ENCODE peak calls at places on chromosome 3, in six cellular contexts. One of them, this sample, is unnamed.

GRCh38 chr3:53941945-53942344 is 50.3 kb upstream of the SELENOK start:
- DNase-seq in brain microvascular endothelial cell: no peak
- DNase-seq in astrocyte of the cerebellum: no peak
- DNase-seq in fibroblast of lung: no peak
- DNase-seq in heart right ventricle: no peak
- DNase-seq in BJ: no peak
- DNase-seq in this sample: no peak

GRCh38 chr3:134132961-134133360 is 103.2 kb upstream of the SLCO2A1 start:
- DNase-seq in brain microvascular endothelial cell: no peak
- DNase-seq in astrocyte of the cerebellum: no peak
- DNase-seq in fibroblast of lung: peak
- DNase-seq in heart right ventricle: no peak
- DNase-seq in BJ: no peak
- DNase-seq in this sample: no peak

GRCh38 chr3:72152551-72153476 is 367.9 kb upstream of the PROK2 start:
- DNase-seq in brain microvascular endothelial cell: peak
- DNase-seq in astrocyte of the cerebellum: peak
- DNase-seq in fibroblast of lung: peak
- DNase-seq in heart right ventricle: peak
- DNase-seq in BJ: no peak
- DNase-seq in this sample: no peak

GRCh38 chr3:187782008-187782407 is 36.7 kb upstream of the BCL6 start:
- DNase-seq in brain microvascular endothelial cell: no peak
- DNase-seq in astrocyte of the cerebellum: no peak
- DNase-seq in fibroblast of lung: no peak
- DNase-seq in heart right ventricle: no peak
- DNase-seq in BJ: no peak
- DNase-seq in this sample: no peak

GRCh38 chr3:172126741-172127140 is 87.4 kb downstream of the FNDC3B start:
- DNase-seq in brain microvascular endothelial cell: no peak
- DNase-seq in astrocyte of the cerebellum: no peak
- DNase-seq in fibroblast of lung: no peak
- DNase-seq in heart right ventricle: no peak
- DNase-seq in BJ: no peak
- DNase-seq in this sample: no peak

GRCh38 chr3:141083831-141084624 is 32.9 kb downstream of the SPSB4 start:
- DNase-seq in brain microvascular endothelial cell: no peak
- DNase-seq in astrocyte of the cerebellum: no peak
- DNase-seq in fibroblast of lung: peak
- DNase-seq in heart right ventricle: peak
- DNase-seq in BJ: no peak
- DNase-seq in this sample: no peak

GRCh38 chr3:128416578-128417150 is 50.0 kb downstream of the DNAJB8 start:
- DNase-seq in brain microvascular endothelial cell: peak
- DNase-seq in astrocyte of the cerebellum: peak
- DNase-seq in fibroblast of lung: peak
- DNase-seq in heart right ventricle: no peak
- DNase-seq in BJ: peak
- DNase-seq in this sample: peak

GRCh38 chr3:70242297-70242868 is 70.1 kb downstream of the MDFIC2 start:
- DNase-seq in brain microvascular endothelial cell: no peak
- DNase-seq in astrocyte of the cerebellum: no peak
- DNase-seq in fibroblast of lung: no peak
- DNase-seq in heart right ventricle: peak
- DNase-seq in BJ: no peak
- DNase-seq in this sample: no peak

GRCh38 chr3:152581941-152582340 is 253.0 kb upstream of the P2RY1 start:
- DNase-seq in brain microvascular endothelial cell: peak
- DNase-seq in astrocyte of the cerebellum: no peak
- DNase-seq in fibroblast of lung: no peak
- DNase-seq in heart right ventricle: no peak
- DNase-seq in BJ: no peak
- DNase-seq in this sample: no peak

GRCh38 chr3:16707260-16707659 is 102.0 kb upstream of the DAZL start:
- DNase-seq in brain microvascular endothelial cell: no peak
- DNase-seq in astrocyte of the cerebellum: no peak
- DNase-seq in fibroblast of lung: no peak
- DNase-seq in heart right ventricle: no peak
- DNase-seq in BJ: no peak
- DNase-seq in this sample: no peak

GRCh38 chr3:45639044-45639392 is 44.5 kb downstream of the LIMD1 start:
- DNase-seq in brain microvascular endothelial cell: no peak
- DNase-seq in astrocyte of the cerebellum: no peak
- DNase-seq in fibroblast of lung: no peak
- DNase-seq in heart right ventricle: no peak
- DNase-seq in BJ: no peak
- DNase-seq in this sample: no peak

GRCh38 chr3:73351423-73352071 is 273.2 kb downstream of the PDZRN3 start:
- DNase-seq in brain microvascular endothelial cell: no peak
- DNase-seq in astrocyte of the cerebellum: no peak
- DNase-seq in fibroblast of lung: no peak
- DNase-seq in heart right ventricle: peak
- DNase-seq in BJ: peak
- DNase-seq in this sample: no peak

GRCh38 chr3:141234283-141234682 is 2.7 kb downstream of the PXYLP1 start:
- DNase-seq in brain microvascular endothelial cell: no peak
- DNase-seq in astrocyte of the cerebellum: no peak
- DNase-seq in fibroblast of lung: no peak
- DNase-seq in heart right ventricle: no peak
- DNase-seq in BJ: no peak
- DNase-seq in this sample: no peak

GRCh38 chr3:170555329-170555728 is 30.5 kb downstream of the SLC7A14 start:
- DNase-seq in brain microvascular endothelial cell: peak
- DNase-seq in astrocyte of the cerebellum: no peak
- DNase-seq in fibroblast of lung: no peak
- DNase-seq in heart right ventricle: no peak
- DNase-seq in BJ: no peak
- DNase-seq in this sample: no peak

GRCh38 chr3:159899198-159899597 is 89.4 kb upstream of the IL12A start:
- DNase-seq in brain microvascular endothelial cell: no peak
- DNase-seq in astrocyte of the cerebellum: no peak
- DNase-seq in fibroblast of lung: no peak
- DNase-seq in heart right ventricle: no peak
- DNase-seq in BJ: no peak
- DNase-seq in this sample: no peak

GRCh38 chr3:72093270-72093669 is 308.3 kb upstream of the PROK2 start:
- DNase-seq in brain microvascular endothelial cell: no peak
- DNase-seq in astrocyte of the cerebellum: no peak
- DNase-seq in fibroblast of lung: no peak
- DNase-seq in heart right ventricle: no peak
- DNase-seq in BJ: no peak
- DNase-seq in this sample: no peak

GRCh38 chr3:183698760-183699159 is 1.2 kb downstream of the YEATS2 start:
- DNase-seq in brain microvascular endothelial cell: no peak
- DNase-seq in astrocyte of the cerebellum: no peak
- DNase-seq in fibroblast of lung: peak
- DNase-seq in heart right ventricle: peak
- DNase-seq in BJ: no peak
- DNase-seq in this sample: no peak

GRCh38 chr3:159130108-159130507 is 328.3 kb downstream of the MFSD1 start:
- DNase-seq in brain microvascular endothelial cell: no peak
- DNase-seq in astrocyte of the cerebellum: no peak
- DNase-seq in fibroblast of lung: no peak
- DNase-seq in heart right ventricle: no peak
- DNase-seq in BJ: no peak
- DNase-seq in this sample: no peak

GRCh38 chr3:170623524-170623923 is 37.6 kb upstream of the SLC7A14 start:
- DNase-seq in brain microvascular endothelial cell: no peak
- DNase-seq in astrocyte of the cerebellum: no peak
- DNase-seq in fibroblast of lung: no peak
- DNase-seq in heart right ventricle: no peak
- DNase-seq in BJ: no peak
- DNase-seq in this sample: no peak

GRCh38 chr3:90005448-90005847 is 898.0 kb downstream of the EPHA3 start:
- DNase-seq in brain microvascular endothelial cell: no peak
- DNase-seq in astrocyte of the cerebellum: no peak
- DNase-seq in fibroblast of lung: no peak
- DNase-seq in heart right ventricle: no peak
- DNase-seq in BJ: no peak
- DNase-seq in this sample: no peak

GRCh38 chr3:102715030-102715697 is 280.3 kb downstream of the ZPLD1 start:
- DNase-seq in brain microvascular endothelial cell: no peak
- DNase-seq in astrocyte of the cerebellum: no peak
- DNase-seq in fibroblast of lung: peak
- DNase-seq in heart right ventricle: no peak
- DNase-seq in BJ: no peak
- DNase-seq in this sample: no peak

GRCh38 chr3:174667386-174667785 is 191.7 kb upstream of the NAALADL2 start:
- DNase-seq in brain microvascular endothelial cell: no peak
- DNase-seq in astrocyte of the cerebellum: no peak
- DNase-seq in fibroblast of lung: no peak
- DNase-seq in heart right ventricle: no peak
- DNase-seq in BJ: no peak
- DNase-seq in this sample: no peak

GRCh38 chr3:39157359-39157758 is 4.0 kb upstream of the CSRNP1 start:
- DNase-seq in brain microvascular endothelial cell: no peak
- DNase-seq in astrocyte of the cerebellum: no peak
- DNase-seq in fibroblast of lung: no peak
- DNase-seq in heart right ventricle: no peak
- DNase-seq in BJ: no peak
- DNase-seq in this sample: no peak

GRCh38 chr3:39150803-39151631 is 2.4 kb downstream of the CSRNP1 start:
- DNase-seq in brain microvascular endothelial cell: peak
- DNase-seq in astrocyte of the cerebellum: peak
- DNase-seq in fibroblast of lung: peak
- DNase-seq in heart right ventricle: peak
- DNase-seq in BJ: peak
- DNase-seq in this sample: peak

GRCh38 chr3:39154323-39155021 is 1.1 kb upstream of the CSRNP1 start:
- DNase-seq in brain microvascular endothelial cell: no peak
- DNase-seq in astrocyte of the cerebellum: no peak
- DNase-seq in fibroblast of lung: no peak
- DNase-seq in heart right ventricle: no peak
- DNase-seq in BJ: no peak
- DNase-seq in this sample: no peak

GRCh38 chr3:39156421-39156820 is 3.0 kb upstream of the CSRNP1 start:
- DNase-seq in brain microvascular endothelial cell: no peak
- DNase-seq in astrocyte of the cerebellum: no peak
- DNase-seq in fibroblast of lung: peak
- DNase-seq in heart right ventricle: no peak
- DNase-seq in BJ: no peak
- DNase-seq in this sample: no peak

GRCh38 chr3:39153977-39154299 is 547 bp upstream of the CSRNP1 start:
- DNase-seq in brain microvascular endothelial cell: no peak
- DNase-seq in astrocyte of the cerebellum: no peak
- DNase-seq in fibroblast of lung: no peak
- DNase-seq in heart right ventricle: no peak
- DNase-seq in BJ: no peak
- DNase-seq in this sample: no peak
- TF ChIP-seq CTCF in brain microvascular endothelial cell: no peak
- TF ChIP-seq CTCF in astrocyte of the cerebellum: no peak
- TF ChIP-seq CTCF in fibroblast of lung: no peak
- TF ChIP-seq CTCF in heart right ventricle: no peak
- TF ChIP-seq CTCF in BJ: no peak
- TF ChIP-seq CTCF in this sample: no peak

DNA sequence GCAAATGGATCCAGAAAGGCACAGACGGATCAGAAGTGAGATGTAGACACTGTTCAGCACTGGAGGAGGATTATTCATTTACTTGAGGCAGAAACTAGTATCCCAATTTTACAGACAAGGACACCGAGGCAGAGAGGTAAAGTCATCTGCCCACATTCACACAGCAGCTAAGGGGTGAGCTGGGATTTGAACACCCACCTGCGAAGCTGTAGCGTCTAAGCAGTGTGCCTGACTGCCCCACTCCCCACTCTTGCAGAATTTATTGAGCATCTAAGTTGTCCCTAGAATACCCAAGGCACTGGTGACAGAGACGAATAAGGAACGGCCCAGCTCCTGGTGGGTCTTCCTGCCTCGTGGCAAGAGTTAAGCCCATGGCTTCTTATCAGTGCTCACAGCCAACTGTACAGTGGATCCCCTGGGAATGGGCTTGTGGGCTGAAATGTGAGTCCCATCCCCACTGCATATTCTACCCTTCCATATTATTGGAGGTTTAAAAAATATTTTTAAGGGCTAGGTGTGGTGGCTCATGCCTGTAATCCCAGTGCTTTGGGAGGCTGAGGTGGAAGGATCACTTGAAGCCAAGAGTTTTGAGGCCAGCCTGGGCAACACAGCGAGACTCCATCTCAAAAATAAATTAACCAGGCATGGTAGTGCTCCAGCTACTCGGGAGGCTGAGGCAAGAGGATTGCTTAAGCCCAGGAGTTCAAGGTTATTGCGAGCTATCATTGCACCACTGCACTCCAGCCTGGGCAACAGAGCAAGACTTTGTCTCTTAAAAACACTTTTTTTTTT is 77.6 kb downstream of the IQSEC1 start:
- DNase-seq in brain microvascular endothelial cell: no peak
- DNase-seq in astrocyte of the cerebellum: no peak
- DNase-seq in fibroblast of lung: no peak
- DNase-seq in heart right ventricle: no peak
- DNase-seq in BJ: no peak
- DNase-seq in this sample: no peak
- H3K4me3 ChIP-seq in brain microvascular endothelial cell: no peak
- H3K4me3 ChIP-seq in astrocyte of the cerebellum: no peak
- H3K4me3 ChIP-seq in fibroblast of lung: no peak
- H3K4me3 ChIP-seq in heart right ventricle: no peak
- H3K4me3 ChIP-seq in BJ: no peak
- H3K4me3 ChIP-seq in this sample: no peak

DNA sequence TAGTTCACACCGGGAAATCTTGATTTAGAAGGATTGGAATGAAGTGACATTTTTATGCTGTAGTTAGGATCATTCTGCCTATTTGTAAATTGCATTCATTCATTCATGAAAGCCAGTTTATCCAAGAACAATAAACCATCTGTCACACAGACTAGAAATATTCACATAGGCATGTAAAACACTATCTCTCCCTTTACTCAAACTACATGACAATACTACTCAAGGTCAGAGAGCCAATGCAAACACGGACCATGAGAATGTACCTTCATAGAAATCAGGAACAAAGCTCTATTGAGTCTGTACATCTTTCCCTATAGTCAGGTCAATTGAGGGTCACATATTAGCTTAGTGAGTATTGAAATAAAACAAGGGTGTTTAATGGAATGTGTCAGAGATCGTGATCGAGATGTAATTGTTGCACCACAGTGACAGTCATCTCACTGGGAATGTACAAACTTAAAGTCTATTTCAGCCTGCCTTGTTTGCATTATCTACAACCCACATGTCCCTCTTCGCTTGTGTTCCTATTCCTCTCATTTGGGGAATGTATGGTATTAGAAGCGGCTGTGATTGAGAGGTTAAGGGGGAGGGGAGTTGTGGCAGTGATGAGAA is 113.7 kb upstream of the TGFBR2 start:
- DNase-seq in brain microvascular endothelial cell: peak
- DNase-seq in astrocyte of the cerebellum: no peak
- DNase-seq in fibroblast of lung: peak
- DNase-seq in heart right ventricle: no peak
- DNase-seq in BJ: no peak
- DNase-seq in this sample: no peak
- TF ChIP-seq CTCF in brain microvascular endothelial cell: no peak
- TF ChIP-seq CTCF in astrocyte of the cerebellum: no peak
- TF ChIP-seq CTCF in fibroblast of lung: no peak
- TF ChIP-seq CTCF in heart right ventricle: no peak
- TF ChIP-seq CTCF in BJ: no peak
- TF ChIP-seq CTCF in this sample: no peak

DNA sequence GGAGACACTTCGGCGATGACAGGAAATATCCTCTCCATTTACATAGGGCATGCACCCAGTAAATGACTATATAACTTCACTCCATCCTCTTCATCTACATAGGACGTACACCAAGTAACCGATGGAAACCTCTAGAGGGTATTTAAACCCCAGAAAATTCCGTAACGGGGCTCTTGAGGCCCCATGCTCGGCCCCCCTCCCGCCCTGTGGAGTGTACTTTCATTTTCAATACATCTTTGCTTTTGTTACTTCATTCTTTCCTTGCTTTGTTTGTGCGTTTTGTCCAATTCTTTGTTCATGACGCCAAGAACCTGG is 7.5 kb upstream of the FAM107A start:
- DNase-seq in brain microvascular endothelial cell: no peak
- DNase-seq in astrocyte of the cerebellum: no peak
- DNase-seq in fibroblast of lung: peak
- DNase-seq in heart right ventricle: no peak
- DNase-seq in BJ: no peak
- DNase-seq in this sample: no peak
- H3K4me3 ChIP-seq in brain microvascular endothelial cell: peak
- H3K4me3 ChIP-seq in astrocyte of the cerebellum: peak
- H3K4me3 ChIP-seq in fibroblast of lung: peak
- H3K4me3 ChIP-seq in heart right ventricle: peak
- H3K4me3 ChIP-seq in BJ: peak
- H3K4me3 ChIP-seq in this sample: peak